ENCODE peak calls at places on chromosomes 12 and 14, in nine cellular contexts. O, F, Y, T, L, R, V, G and S are unnamed samples.
A peak's percentile ranks its signal among the peaks of the same experiment; 100 is the strongest.

GRCh38 chr12:124914392-124915248 is at the start of gene UBC:
- DNase-seq in O (no peak), F (peak; percentile 82), Y (peak; percentile 89), T (peak; percentile 84), L (peak; percentile 97), R (peak; percentile 79), V (peak; percentile 88), G (peak; percentile 82), S (no peak)

GRCh38 chr14:99503848-99504453 is 22.7 kb downstream of the CCNK start:
- DNase-seq in O (no peak), F (no peak), Y (no peak), T (no peak), L (no peak), R (no peak), V (no peak), G (no peak), S (no peak)

GRCh38 chr12:65556676-65557424 is 267.4 kb upstream of the HMGA2 start:
- DNase-seq in O (peak; percentile 78), F (peak; percentile 86), Y (peak; percentile 95), T (peak; percentile 86), L (peak; percentile 81), R (peak; percentile 29), V (peak; percentile 63), G (peak; percentile 20), S (no peak)

GRCh38 chr12:18443768-18444437 is 182.6 kb downstream of the PIK3C2G start:
- DNase-seq in O (no peak), F (no peak), Y (peak; percentile 67), T (no peak), L (no peak), R (no peak), V (no peak), G (no peak), S (no peak)

GRCh38 chr12:70043490-70044138 is 199.6 kb upstream of the CNOT2 start:
- DNase-seq in O (no peak), F (no peak), Y (peak; percentile 12), T (no peak), L (no peak), R (no peak), V (no peak), G (no peak), S (no peak)

GRCh38 chr14:97780804-97781203 is 983.6 kb downstream of the VRK1 start:
- DNase-seq in O (no peak), F (no peak), Y (peak; percentile 8), T (no peak), L (no peak), R (no peak), V (no peak), G (no peak), S (no peak)

GRCh38 chr14:100677925-100678765 is 48.5 kb upstream of the DLK1 start:
- DNase-seq in O (no peak), F (no peak), Y (no peak), T (peak; percentile 95), L (no peak), R (no peak), V (no peak), G (no peak), S (no peak)

GRCh38 chr14:90062852-90063539 is 1.2 kb downstream of the KCNK13 start:
- DNase-seq in O (no peak), F (no peak), Y (no peak), T (no peak), L (no peak), R (no peak), V (no peak), G (no peak), S (no peak)

GRCh38 chr12:126915309-126915708 is 1351.7 kb upstream of the TMEM132C start:
- DNase-seq in O (no peak), F (no peak), Y (no peak), T (no peak), L (peak; percentile 25), R (no peak), V (no peak), G (no peak), S (no peak)

GRCh38 chr12:28711411-28711810 is 437.7 kb upstream of the FAR2 start:
- DNase-seq in O (no peak), F (no peak), Y (no peak), T (no peak), L (no peak), R (no peak), V (no peak), G (no peak), S (no peak)

GRCh38 chr14:42731480-42731879 is 1124.8 kb downstream of the LRFN5 start:
- DNase-seq in O (no peak), F (no peak), Y (no peak), T (no peak), L (no peak), R (no peak), V (no peak), G (no peak), S (no peak)

GRCh38 chr12:52587563-52587962 is 13.7 kb downstream of the KRT72 start:
- DNase-seq in O (no peak), F (peak; percentile 32), Y (no peak), T (no peak), L (no peak), R (no peak), V (no peak), G (no peak), S (no peak)

GRCh38 chr12:68739891-68740290 is 6.1 kb upstream of the SLC35E3 start:
- DNase-seq in O (no peak), F (no peak), Y (no peak), T (no peak), L (no peak), R (no peak), V (no peak), G (no peak), S (no peak)

GRCh38 chr12:107349008-107349747 is 255.8 kb upstream of the CRY1 start:
- DNase-seq in O (no peak), F (no peak), Y (peak; percentile 99), T (peak; percentile 23), L (no peak), R (no peak), V (no peak), G (no peak), S (no peak)

GRCh38 chr12:65300679-65301349 is 22.3 kb downstream of the MSRB3 start:
- DNase-seq in O (no peak), F (peak; percentile 37), Y (peak; percentile 71), T (no peak), L (peak; percentile 11), R (no peak), V (no peak), G (no peak), S (no peak)

GRCh38 chr14:76950043-76951020 is 78.2 kb downstream of the IRF2BPL start:
- DNase-seq in O (no peak), F (no peak), Y (peak; percentile 60), T (no peak), L (no peak), R (no peak), V (no peak), G (no peak), S (peak; percentile 3)

GRCh38 chr12:93318720-93319522 is 58.8 kb upstream of the NUDT4 start:
- DNase-seq in O (no peak), F (no peak), Y (no peak), T (no peak), L (no peak), R (no peak), V (no peak), G (no peak), S (no peak)

GRCh38 chr12:38392584-38393144 is 76.1 kb downstream of the ALG10B start:
- DNase-seq in O (no peak), F (no peak), Y (peak; percentile 97), T (peak; percentile 97), L (peak; percentile 17), R (no peak), V (no peak), G (no peak), S (no peak)

GRCh38 chr14:90109858-90110257 is 48.1 kb downstream of the KCNK13 start:
- DNase-seq in O (no peak), F (peak; percentile 50), Y (peak; percentile 69), T (peak; percentile 48), L (no peak), R (no peak), V (no peak), G (no peak), S (no peak)

GRCh38 chr14:68785817-68786490 is 6.9 kb downstream of the ZFP36L1 start:
- DNase-seq in O (no peak), F (no peak), Y (peak; percentile 18), T (peak; percentile 90), L (peak; percentile 50), R (no peak), V (no peak), G (no peak), S (no peak)

GRCh38 chr12:57816855-57817151 is 1.7 kb downstream of the AVIL start:
- DNase-seq in O (no peak), F (no peak), Y (no peak), T (no peak), L (no peak), R (no peak), V (no peak), G (no peak), S (no peak)

GRCh38 chr12:16307843-16308475 is 30.5 kb upstream of the SLC15A5 start:
- DNase-seq in O (no peak), F (no peak), Y (no peak), T (no peak), L (no peak), R (no peak), V (no peak), G (no peak), S (no peak)

GRCh38 chr14:60721331-60722162 is 2.6 kb downstream of the SIX4 start:
- DNase-seq in O (peak; percentile 59), F (peak; percentile 83), Y (peak; percentile 85), T (peak; percentile 36), L (peak; percentile 4), R (peak; percentile 21), V (peak; percentile 73), G (peak; percentile 30), S (no peak)

GRCh38 chr14:94581127-94581999 is at the start of gene SERPINA5:
- DNase-seq in O (no peak), F (peak; percentile 69), Y (peak; percentile 2), T (no peak), L (no peak), R (no peak), V (no peak), G (no peak), S (no peak)

GRCh38 chr14:98782062-98782461 is 489.9 kb downstream of the BCL11B start:
- DNase-seq in O (no peak), F (no peak), Y (no peak), T (no peak), L (no peak), R (no peak), V (no peak), G (no peak), S (no peak)